ENCODE peak calls at places on chromosomes 11 and 22, in five cellular contexts. P is fibroblast of lung, Y is MM.1S, K is neural progenitor cell, H is hepatocyte. W is an unnamed sample. For H3K36me3, the result is how much of the 10 kb centered on the place peaks cover.

GRCh38 chr11:75565221-75565814 is 3.3 kb downstream of the SERPINH1 start:
- DNase-seq in P (peak), Y (no peak), K (no peak), H (peak), W (no peak)

GRCh38 chr11:76184551-76184993 is 21.7 kb downstream of the WNT11 start:
- DNase-seq in P (no peak), Y (no peak), K (no peak), H (no peak), W (no peak)

GRCh38 chr11:17276236-17277023 is at the start of gene NUCB2:
- DNase-seq in P (peak), Y (peak), K (peak), H (peak), W (peak)

GRCh38 chr11:2203440-2204259 is 32.0 kb upstream of the TH start:
- DNase-seq in P (no peak), Y (no peak), K (no peak), H (no peak), W (no peak)

GRCh38 chr11:117583063-117583801 is 213.8 kb downstream of the DSCAML1 start:
- DNase-seq in P (peak), Y (no peak), K (peak), H (no peak), W (no peak)

GRCh38 chr11:128453444-128454336 is 133.7 kb downstream of the ETS1 start:
- DNase-seq in P (peak), Y (peak), K (no peak), H (peak), W (no peak)

GRCh38 chr11:38543311-38543710 is 1945.3 kb upstream of the RAG2 start:
- DNase-seq in P (peak), Y (no peak), K (no peak), H (no peak), W (no peak)

GRCh38 chr11:8671242-8671641 is 11.2 kb downstream of the TRIM66 start:
- DNase-seq in P (peak), Y (no peak), K (peak), H (peak), W (peak)

GRCh38 chr11:86180415-86180814 is 64.1 kb upstream of the EED start:
- DNase-seq in P (no peak), Y (no peak), K (no peak), H (no peak), W (no peak)

GRCh38 chr11:96474263-96474662 is 84.5 kb downstream of the JRKL start:
- DNase-seq in P (no peak), Y (no peak), K (no peak), H (no peak), W (no peak)

GRCh38 chr11:68870470-68870869 is 28.8 kb upstream of the CPT1A start:
- DNase-seq in P (no peak), Y (no peak), K (no peak), H (no peak), W (peak)

GRCh38 chr11:2814751-2815150 is 70.8 kb downstream of the CDKN1C start:
- DNase-seq in P (no peak), Y (no peak), K (no peak), H (no peak), W (no peak)

GRCh38 chr11:28767574-28767973 is 659.4 kb downstream of the METTL15 start:
- DNase-seq in P (peak), Y (no peak), K (no peak), H (no peak), W (no peak)

GRCh38 chr11:64759722-64760719 is at the start of gene PYGM:
- DNase-seq in P (peak), Y (no peak), K (peak), H (peak), W (no peak)

GRCh38 chr11:76209671-76209955 is 3.3 kb upstream of the WNT11 start:
- DNase-seq in P (no peak), Y (peak), K (no peak), H (no peak), W (no peak)

GRCh38 chr11:96752221-96752620 is 362.4 kb downstream of the JRKL start:
- DNase-seq in P (no peak), Y (no peak), K (no peak), H (no peak), W (no peak)

GRCh38 chr11:121372028-121372427 is 79.5 kb downstream of the SC5D start:
- DNase-seq in P (no peak), Y (no peak), K (no peak), H (no peak), W (no peak)

GRCh38 chr11:44561275-44561781 is 4.1 kb upstream of the CD82 start:
- DNase-seq in P (peak), Y (no peak), K (no peak), H (no peak), W (no peak)

GRCh38 chr11:36149538-36150242 is 139.5 kb downstream of the COMMD9 start:
- DNase-seq in P (peak), Y (peak), K (peak), H (peak), W (peak)

GRCh38 chr22:27206747-27207133 is 549.4 kb downstream of the MIAT start:
- DNase-seq in P (no peak), Y (no peak), K (no peak), H (no peak), W (no peak)

GRCh38 chr11:117868815-117869642 is 7.4 kb downstream of the FXYD6 start:
- DNase-seq in P (no peak), Y (no peak), K (no peak), H (no peak), W (no peak)

GRCh38 chr22:24179478-24180210 is 1.6 kb upstream of the SUSD2 start:
- DNase-seq in P (no peak), Y (no peak), K (no peak), H (no peak), W (no peak)

GRCh38 chr11:130782361-130783221 is 133.7 kb downstream of the SNX19 start:
- DNase-seq in P (peak), Y (no peak), K (peak), H (no peak), W (peak)

GRCh38 chr11:70551323-70552166 is 153.2 kb downstream of the CTTN start:
- DNase-seq in P (peak), Y (no peak), K (peak), H (no peak), W (no peak)

GRCh38 chr11:96119211-96119610 is 195.3 kb upstream of the MTMR2 start:
- DNase-seq in P (no peak), Y (no peak), K (no peak), H (no peak), W (no peak)

GRCh38 chr11:33716236-33716635 is 15.6 kb upstream of the C11orf91 start:
- DNase-seq in P (peak), Y (peak), K (no peak), H (no peak), W (peak)

GRCh38 chr11:59954219-59954847 is 9.5 kb upstream of the OOSP4A start:
- DNase-seq in P (no peak), Y (no peak), K (no peak), H (no peak), W (no peak)

GRCh38 chr11:103649401-103649895 is 387.0 kb upstream of the DDI1 start:
- DNase-seq in P (no peak), Y (no peak), K (no peak), H (no peak), W (no peak)

GRCh38 chr11:46920709-46921108 is 2.4 kb upstream of the LRP4 start:
- DNase-seq in P (peak), Y (no peak), K (no peak), H (peak), W (peak)

GRCh38 chr22:37233751-37234631 is 10.1 kb downstream of the RAC2 start:
- DNase-seq in P (no peak), Y (no peak), K (no peak), H (no peak), W (no peak)

GRCh38 chr11:33835143-33835878 is 56.6 kb downstream of the LMO2 start:
- DNase-seq in P (peak), Y (peak), K (no peak), H (peak), W (peak)

GRCh38 chr11:57370251-57370650 is 10.7 kb downstream of the PRG3 start:
- DNase-seq in P (peak), Y (no peak), K (no peak), H (no peak), W (no peak)

GRCh38 chr11:84645988-84646689 is 981.0 kb downstream of the DLG2 start:
- DNase-seq in P (no peak), Y (no peak), K (no peak), H (no peak), W (peak)

GRCh38 chr11:8273281-8273680 is 9.6 kb upstream of the LMO1 start:
- DNase-seq in P (peak), Y (no peak), K (no peak), H (no peak), W (no peak)

GRCh38 chr22:37575490-37576003 is 4.3 kb downstream of the LGALS2 start:
- DNase-seq in P (no peak), Y (no peak), K (no peak), H (no peak), W (no peak)

GRCh38 chr11:126461996-126462395 is 106.5 kb downstream of the ST3GAL4 start:
- DNase-seq in P (no peak), Y (no peak), K (no peak), H (no peak), W (no peak)
- H3K27ac ChIP-seq in P (no peak), Y (no peak), K (no peak), H (no peak), W (no peak)

GRCh38 chr11:61817471-61818202 is 834 bp upstream of the FADS1 start:
- DNase-seq in P (no peak), Y (no peak), K (no peak), H (no peak), W (no peak)

GRCh38 chr11:61816736-61817455 is at the start of gene FADS1:
- DNase-seq in P (peak), Y (peak), K (peak), H (peak), W (peak)

GRCh38 chr11:61814958-61815789 is 1.6 kb downstream of the FADS1 start:
- DNase-seq in P (peak), Y (peak), K (peak), H (peak), W (peak)

GRCh38 chr11:61815790-61816735 is 740 bp downstream of the FADS1 start:
- DNase-seq in P (peak), Y (peak), K (peak), H (peak), W (peak)

DNA sequence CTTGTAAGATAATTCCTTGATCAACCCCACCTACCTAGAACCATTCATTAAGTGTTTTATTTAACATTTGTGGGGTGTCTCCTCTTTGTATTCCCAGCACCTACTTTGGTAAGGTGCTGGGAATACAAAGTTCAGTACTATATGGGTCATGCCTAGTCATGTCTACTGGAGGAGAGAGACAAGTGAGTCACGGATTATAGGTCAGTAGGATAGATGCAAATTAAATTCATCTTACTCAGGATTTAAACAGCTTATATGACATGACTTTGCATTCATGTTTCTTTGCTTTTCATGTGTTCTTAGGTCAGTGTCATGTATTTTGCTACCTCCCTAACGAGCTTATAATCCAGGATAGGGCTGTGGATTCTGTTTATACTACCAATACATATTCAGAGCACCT is 3.4 kb upstream of the FADS1 start:
- DNase-seq in P (peak), Y (no peak), K (no peak), H (no peak), W (no peak)
- TF ChIP-seq EZH2 in P (no peak), Y (no peak), K (no peak), H (no peak), W (no peak)

GRCh38 chr11:125600663-125601062 is 8.0 kb downstream of the STT3A start:
- DNase-seq in P (no peak), Y (no peak), K (no peak), H (no peak), W (no peak)
- H3K36me3 ChIP-seq in P (under half), Y (under half), K (under half), H (under half), W (half or more)

GRCh38 chr11:443542-444199 is 1.9 kb upstream of the ANO9 start:
- DNase-seq in P (no peak), Y (no peak), K (no peak), H (peak), W (peak)
- H3K27ac ChIP-seq in P (no peak), Y (no peak), K (no peak), H (peak), W (no peak)

GRCh38 chr22:43411040-43411919 is 534 bp upstream of the MPPED1 start:
- DNase-seq in P (no peak), Y (no peak), K (peak), H (no peak), W (no peak)
- TF ChIP-seq EZH2 in P (peak), Y (no peak), K (peak), H (no peak), W (peak)

DNA sequence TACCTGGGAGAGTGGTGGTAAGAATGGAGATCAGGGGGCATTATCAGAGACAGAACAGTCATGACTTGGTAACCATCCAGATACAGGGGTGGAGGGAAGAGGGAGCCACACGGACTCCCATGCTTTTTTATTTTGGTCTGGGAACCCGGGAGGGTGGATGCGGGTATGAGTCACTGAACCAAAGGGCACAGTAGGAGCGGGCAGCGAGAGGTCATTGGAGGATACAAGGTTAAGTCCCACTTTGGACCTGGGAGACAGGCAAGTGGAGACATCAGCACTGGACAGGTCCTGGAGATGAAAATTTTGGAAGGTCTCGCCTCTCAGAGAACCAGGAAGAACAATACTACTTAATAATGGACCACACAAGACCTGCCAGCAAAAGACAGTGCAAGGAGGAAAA is 6.7 kb downstream of the HDHD5 start:
- DNase-seq in P (no peak), Y (no peak), K (no peak), H (no peak), W (no peak)
- H3K36me3 ChIP-seq in P (under half), Y (under half), K (under half), H (under half), W (under half)

GRCh38 chr11:67584205-67584880 is 731 bp downstream of the GSTP1 start:
- DNase-seq in P (peak), Y (peak), K (peak), H (peak), W (peak)

GRCh38 chr11:67586568-67587250 is 3.1 kb downstream of the GSTP1 start:
- DNase-seq in P (no peak), Y (no peak), K (no peak), H (no peak), W (no peak)

GRCh38 chr11:67583319-67584204 is at the start of gene GSTP1:
- DNase-seq in P (peak), Y (peak), K (peak), H (peak), W (peak)

GRCh38 chr11:67584881-67585873 is 1.6 kb downstream of the GSTP1 start:
- DNase-seq in P (no peak), Y (no peak), K (no peak), H (peak), W (no peak)

DNA sequence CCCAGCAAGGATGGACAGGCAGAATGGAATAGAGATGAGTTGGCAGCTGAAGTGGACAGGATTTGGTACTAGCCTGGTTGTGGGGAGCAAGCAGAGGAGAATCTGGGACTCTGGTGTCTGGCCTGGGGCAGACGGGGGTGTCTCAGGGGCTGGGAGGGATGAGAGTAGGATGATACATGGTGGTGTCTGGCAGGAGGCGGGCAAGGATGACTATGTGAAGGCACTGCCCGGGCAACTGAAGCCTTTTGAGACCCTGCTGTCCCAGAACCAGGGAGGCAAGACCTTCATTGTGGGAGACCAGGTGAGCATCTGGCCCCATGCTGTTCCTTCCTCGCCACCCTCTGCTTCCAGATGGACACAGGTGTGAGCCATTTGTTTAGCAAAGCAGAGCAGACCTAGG is 2.3 kb downstream of the GSTP1 start:
- DNase-seq in P (no peak), Y (no peak), K (no peak), H (no peak), W (no peak)
- H3K27ac ChIP-seq in P (no peak), Y (peak), K (no peak), H (no peak), W (peak)

GRCh38 chr22:43342347-43343261 is 568 bp downstream of the SCUBE1 start:
- DNase-seq in P (no peak), Y (no peak), K (peak), H (peak), W (no peak)
- TF ChIP-seq EZH2 in P (peak), Y (no peak), K (peak), H (peak), W (peak)

DNA sequence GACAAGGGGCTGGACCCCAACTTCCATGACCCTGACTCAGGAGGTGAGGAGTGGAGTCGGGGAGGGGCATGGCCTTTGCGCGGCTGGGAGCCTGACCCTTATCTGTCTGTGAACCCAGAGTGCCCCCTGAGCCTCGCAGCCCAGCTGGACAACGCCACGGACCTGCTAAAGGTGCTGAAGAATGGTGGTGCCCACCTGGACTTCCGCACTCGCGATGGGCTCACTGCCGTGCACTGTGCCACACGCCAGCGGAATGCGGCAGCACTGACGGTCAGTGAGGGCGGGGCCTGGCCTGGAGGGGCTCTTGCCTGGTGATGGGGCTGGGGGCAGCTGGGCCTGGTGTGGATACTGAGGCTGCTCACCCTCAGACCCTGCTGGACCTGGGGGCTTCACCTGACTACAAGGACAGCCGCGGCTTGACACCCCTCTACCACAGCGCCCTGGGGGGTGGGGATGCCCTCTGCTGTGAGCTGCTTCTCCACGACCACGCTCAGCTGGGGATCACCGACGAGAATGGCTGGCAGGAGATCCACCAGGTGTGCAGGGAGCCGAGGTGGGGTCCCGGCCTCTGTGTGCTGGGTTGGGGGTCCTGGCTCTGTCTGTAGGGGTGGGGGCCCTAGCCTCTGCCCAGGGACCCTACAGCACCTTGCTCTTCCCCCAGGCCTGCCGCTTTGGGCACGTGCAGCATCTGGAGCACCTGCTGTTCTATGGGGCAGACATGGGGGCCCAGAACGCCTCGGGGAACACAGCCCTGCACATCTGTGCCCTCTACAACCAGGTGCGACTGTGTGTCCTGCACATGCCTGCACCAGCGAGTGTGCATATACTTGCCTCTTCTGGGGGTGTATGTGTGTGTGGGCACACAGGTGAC is 6.3 kb downstream of the SHANK3 start:
- DNase-seq in P (no peak), Y (no peak), K (no peak), H (peak), W (no peak)
- H3K36me3 ChIP-seq in P (under half), Y (under half), K (under half), H (under half), W (under half)

DNA sequence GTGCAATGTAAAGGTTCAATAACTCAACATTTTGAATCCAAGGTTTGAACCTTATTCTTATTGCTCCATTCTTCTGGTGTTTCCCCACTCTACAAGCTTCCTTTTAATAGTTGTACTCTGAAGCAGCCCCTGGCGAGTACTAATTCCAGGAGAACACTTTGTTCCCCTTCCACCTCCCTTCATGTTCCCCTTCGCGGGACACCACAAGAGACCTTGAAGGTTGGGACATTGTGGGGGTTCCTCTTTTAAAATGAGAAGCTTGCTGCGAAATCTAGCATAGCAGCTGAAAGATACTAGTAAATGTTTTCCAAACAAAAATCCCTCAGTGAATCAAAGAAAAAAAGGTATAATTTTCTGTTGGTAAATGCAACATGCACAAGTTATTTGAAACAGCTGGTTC is 626.3 kb upstream of the LRRC4C start:
- DNase-seq in P (no peak), Y (no peak), K (no peak), H (no peak), W (no peak)
- H3K27ac ChIP-seq in P (no peak), Y (no peak), K (no peak), H (no peak), W (no peak)

W was measured in A673.